ENCODE peak calls at places on chromosomes 7 and 10, in seven cellular contexts. One of them, this sample, is unnamed.

GRCh38 chr7:33918401-33919120 is 13.2 kb downstream of the BMPER start:
- DNase-seq in GM10248: no peak
- DNase-seq in amniotic stem cell: no peak
- DNase-seq in retina: peak
- DNase-seq in osteocyte: no peak
- DNase-seq in activated CD8-positive, alpha-beta memory T cell treated with anti-CD3 and anti-CD28 coated beads, Interleukin-2, amount 50 U/mL, for 48 hours: no peak
- DNase-seq in D721Med: no peak
- DNase-seq in this sample: no peak

GRCh38 chr7:150323682-150324365 is 479 bp upstream of the ACTR3C start:
- DNase-seq in GM10248: peak
- DNase-seq in amniotic stem cell: no peak
- DNase-seq in retina: peak
- DNase-seq in osteocyte: no peak
- DNase-seq in activated CD8-positive, alpha-beta memory T cell treated with anti-CD3 and anti-CD28 coated beads, Interleukin-2, amount 50 U/mL, for 48 hours: no peak
- DNase-seq in D721Med: no peak
- DNase-seq in this sample: peak

GRCh38 chr10:38010150-38010903 is at the start of gene ZNF33A:
- DNase-seq in GM10248: peak
- DNase-seq in amniotic stem cell: peak
- DNase-seq in retina: peak
- DNase-seq in osteocyte: peak
- DNase-seq in activated CD8-positive, alpha-beta memory T cell treated with anti-CD3 and anti-CD28 coated beads, Interleukin-2, amount 50 U/mL, for 48 hours: peak
- DNase-seq in D721Med: peak
- DNase-seq in this sample: peak

GRCh38 chr7:67823345-67823744 is 826.7 kb downstream of the TYW1 start:
- DNase-seq in GM10248: no peak
- DNase-seq in amniotic stem cell: no peak
- DNase-seq in retina: no peak
- DNase-seq in osteocyte: no peak
- DNase-seq in activated CD8-positive, alpha-beta memory T cell treated with anti-CD3 and anti-CD28 coated beads, Interleukin-2, amount 50 U/mL, for 48 hours: no peak
- DNase-seq in D721Med: no peak
- DNase-seq in this sample: no peak

GRCh38 chr7:80614911-80615310 is 23.5 kb upstream of the CD36 start:
- DNase-seq in GM10248: no peak
- DNase-seq in amniotic stem cell: no peak
- DNase-seq in retina: no peak
- DNase-seq in osteocyte: no peak
- DNase-seq in activated CD8-positive, alpha-beta memory T cell treated with anti-CD3 and anti-CD28 coated beads, Interleukin-2, amount 50 U/mL, for 48 hours: no peak
- DNase-seq in D721Med: no peak
- DNase-seq in this sample: no peak

GRCh38 chr7:131471605-131472004 is 84.8 kb downstream of the PODXL start:
- DNase-seq in GM10248: no peak
- DNase-seq in amniotic stem cell: no peak
- DNase-seq in retina: no peak
- DNase-seq in osteocyte: no peak
- DNase-seq in activated CD8-positive, alpha-beta memory T cell treated with anti-CD3 and anti-CD28 coated beads, Interleukin-2, amount 50 U/mL, for 48 hours: no peak
- DNase-seq in D721Med: no peak
- DNase-seq in this sample: no peak

GRCh38 chr10:62373995-62374861 is at the start of gene ZNF365:
- DNase-seq in GM10248: peak
- DNase-seq in amniotic stem cell: no peak
- DNase-seq in retina: peak
- DNase-seq in osteocyte: peak
- DNase-seq in activated CD8-positive, alpha-beta memory T cell treated with anti-CD3 and anti-CD28 coated beads, Interleukin-2, amount 50 U/mL, for 48 hours: peak
- DNase-seq in D721Med: peak
- DNase-seq in this sample: no peak

GRCh38 chr10:101535949-101536348 is 52.1 kb downstream of the POLL start:
- DNase-seq in GM10248: peak
- DNase-seq in amniotic stem cell: no peak
- DNase-seq in retina: no peak
- DNase-seq in osteocyte: no peak
- DNase-seq in activated CD8-positive, alpha-beta memory T cell treated with anti-CD3 and anti-CD28 coated beads, Interleukin-2, amount 50 U/mL, for 48 hours: no peak
- DNase-seq in D721Med: no peak
- DNase-seq in this sample: no peak

GRCh38 chr7:128906766-128907559 is 3.5 kb downstream of the KCP start:
- DNase-seq in GM10248: no peak
- DNase-seq in amniotic stem cell: no peak
- DNase-seq in retina: no peak
- DNase-seq in osteocyte: no peak
- DNase-seq in activated CD8-positive, alpha-beta memory T cell treated with anti-CD3 and anti-CD28 coated beads, Interleukin-2, amount 50 U/mL, for 48 hours: no peak
- DNase-seq in D721Med: no peak
- DNase-seq in this sample: no peak

GRCh38 chr7:66700633-66701131 is 39.9 kb upstream of the RABGEF1 start:
- DNase-seq in GM10248: no peak
- DNase-seq in amniotic stem cell: no peak
- DNase-seq in retina: no peak
- DNase-seq in osteocyte: peak
- DNase-seq in activated CD8-positive, alpha-beta memory T cell treated with anti-CD3 and anti-CD28 coated beads, Interleukin-2, amount 50 U/mL, for 48 hours: no peak
- DNase-seq in D721Med: no peak
- DNase-seq in this sample: no peak

GRCh38 chr10:120891367-120891766 is 40.2 kb downstream of the WDR11 start:
- DNase-seq in GM10248: no peak
- DNase-seq in amniotic stem cell: no peak
- DNase-seq in retina: no peak
- DNase-seq in osteocyte: no peak
- DNase-seq in activated CD8-positive, alpha-beta memory T cell treated with anti-CD3 and anti-CD28 coated beads, Interleukin-2, amount 50 U/mL, for 48 hours: no peak
- DNase-seq in D721Med: no peak
- DNase-seq in this sample: no peak

GRCh38 chr10:77889277-77889903 is 37.2 kb downstream of the DLG5 start:
- DNase-seq in GM10248: no peak
- DNase-seq in amniotic stem cell: no peak
- DNase-seq in retina: no peak
- DNase-seq in osteocyte: no peak
- DNase-seq in activated CD8-positive, alpha-beta memory T cell treated with anti-CD3 and anti-CD28 coated beads, Interleukin-2, amount 50 U/mL, for 48 hours: no peak
- DNase-seq in D721Med: no peak
- DNase-seq in this sample: no peak

GRCh38 chr7:143514487-143514886 is 36.8 kb downstream of the TAS2R41 start:
- DNase-seq in GM10248: no peak
- DNase-seq in amniotic stem cell: no peak
- DNase-seq in retina: no peak
- DNase-seq in osteocyte: no peak
- DNase-seq in activated CD8-positive, alpha-beta memory T cell treated with anti-CD3 and anti-CD28 coated beads, Interleukin-2, amount 50 U/mL, for 48 hours: no peak
- DNase-seq in D721Med: no peak
- DNase-seq in this sample: no peak

GRCh38 chr7:24756989-24757798 is at the start of gene GSDME:
- DNase-seq in GM10248: peak
- DNase-seq in amniotic stem cell: peak
- DNase-seq in retina: peak
- DNase-seq in osteocyte: peak
- DNase-seq in activated CD8-positive, alpha-beta memory T cell treated with anti-CD3 and anti-CD28 coated beads, Interleukin-2, amount 50 U/mL, for 48 hours: peak
- DNase-seq in D721Med: peak
- DNase-seq in this sample: no peak

GRCh38 chr10:964321-964987 is 23.8 kb upstream of the GTPBP4 start:
- DNase-seq in GM10248: no peak
- DNase-seq in amniotic stem cell: no peak
- DNase-seq in retina: no peak
- DNase-seq in osteocyte: no peak
- DNase-seq in activated CD8-positive, alpha-beta memory T cell treated with anti-CD3 and anti-CD28 coated beads, Interleukin-2, amount 50 U/mL, for 48 hours: no peak
- DNase-seq in D721Med: no peak
- DNase-seq in this sample: no peak

GRCh38 chr7:141575654-141576448 is 24.6 kb downstream of the AGK start:
- DNase-seq in GM10248: no peak
- DNase-seq in amniotic stem cell: no peak
- DNase-seq in retina: no peak
- DNase-seq in osteocyte: no peak
- DNase-seq in activated CD8-positive, alpha-beta memory T cell treated with anti-CD3 and anti-CD28 coated beads, Interleukin-2, amount 50 U/mL, for 48 hours: no peak
- DNase-seq in D721Med: no peak
- DNase-seq in this sample: no peak

GRCh38 chr10:110613996-110614495 is 30.1 kb upstream of the RBM20 start:
- DNase-seq in GM10248: no peak
- DNase-seq in amniotic stem cell: no peak
- DNase-seq in retina: no peak
- DNase-seq in osteocyte: no peak
- DNase-seq in activated CD8-positive, alpha-beta memory T cell treated with anti-CD3 and anti-CD28 coated beads, Interleukin-2, amount 50 U/mL, for 48 hours: no peak
- DNase-seq in D721Med: no peak
- DNase-seq in this sample: no peak

GRCh38 chr7:107032050-107032449 is 12.5 kb upstream of the PRKAR2B start:
- DNase-seq in GM10248: no peak
- DNase-seq in amniotic stem cell: no peak
- DNase-seq in retina: no peak
- DNase-seq in osteocyte: no peak
- DNase-seq in activated CD8-positive, alpha-beta memory T cell treated with anti-CD3 and anti-CD28 coated beads, Interleukin-2, amount 50 U/mL, for 48 hours: no peak
- DNase-seq in D721Med: no peak
- DNase-seq in this sample: no peak

GRCh38 chr7:69787736-69788431 is 189.6 kb downstream of the AUTS2 start:
- DNase-seq in GM10248: no peak
- DNase-seq in amniotic stem cell: no peak
- DNase-seq in retina: no peak
- DNase-seq in osteocyte: no peak
- DNase-seq in activated CD8-positive, alpha-beta memory T cell treated with anti-CD3 and anti-CD28 coated beads, Interleukin-2, amount 50 U/mL, for 48 hours: no peak
- DNase-seq in D721Med: no peak
- DNase-seq in this sample: no peak

GRCh38 chr10:43846968-43847367 is 198.3 kb upstream of the ZNF32 start:
- DNase-seq in GM10248: no peak
- DNase-seq in amniotic stem cell: no peak
- DNase-seq in retina: no peak
- DNase-seq in osteocyte: no peak
- DNase-seq in activated CD8-positive, alpha-beta memory T cell treated with anti-CD3 and anti-CD28 coated beads, Interleukin-2, amount 50 U/mL, for 48 hours: no peak
- DNase-seq in D721Med: no peak
- DNase-seq in this sample: no peak

GRCh38 chr10:77866598-77866997 is 60.0 kb downstream of the DLG5 start:
- DNase-seq in GM10248: no peak
- DNase-seq in amniotic stem cell: no peak
- DNase-seq in retina: no peak
- DNase-seq in osteocyte: no peak
- DNase-seq in activated CD8-positive, alpha-beta memory T cell treated with anti-CD3 and anti-CD28 coated beads, Interleukin-2, amount 50 U/mL, for 48 hours: no peak
- DNase-seq in D721Med: no peak
- DNase-seq in this sample: no peak

GRCh38 chr10:50388181-50388580 is 136.9 kb upstream of the ASAH2 start:
- DNase-seq in GM10248: no peak
- DNase-seq in amniotic stem cell: no peak
- DNase-seq in retina: no peak
- DNase-seq in osteocyte: no peak
- DNase-seq in activated CD8-positive, alpha-beta memory T cell treated with anti-CD3 and anti-CD28 coated beads, Interleukin-2, amount 50 U/mL, for 48 hours: no peak
- DNase-seq in D721Med: no peak
- DNase-seq in this sample: no peak

GRCh38 chr10:103758294-103758681 is 97.1 kb downstream of the SH3PXD2A start:
- DNase-seq in GM10248: no peak
- DNase-seq in amniotic stem cell: no peak
- DNase-seq in retina: no peak
- DNase-seq in osteocyte: no peak
- DNase-seq in activated CD8-positive, alpha-beta memory T cell treated with anti-CD3 and anti-CD28 coated beads, Interleukin-2, amount 50 U/mL, for 48 hours: no peak
- DNase-seq in D721Med: no peak
- DNase-seq in this sample: no peak

GRCh38 chr10:86062647-86063145 is 303.9 kb downstream of the GRID1 start:
- DNase-seq in GM10248: no peak
- DNase-seq in amniotic stem cell: no peak
- DNase-seq in retina: no peak
- DNase-seq in osteocyte: no peak
- DNase-seq in activated CD8-positive, alpha-beta memory T cell treated with anti-CD3 and anti-CD28 coated beads, Interleukin-2, amount 50 U/mL, for 48 hours: peak
- DNase-seq in D721Med: no peak
- DNase-seq in this sample: peak

GRCh38 chr7:43520201-43520600 is 62.7 kb upstream of the STK17A start:
- DNase-seq in GM10248: no peak
- DNase-seq in amniotic stem cell: no peak
- DNase-seq in retina: no peak
- DNase-seq in osteocyte: no peak
- DNase-seq in activated CD8-positive, alpha-beta memory T cell treated with anti-CD3 and anti-CD28 coated beads, Interleukin-2, amount 50 U/mL, for 48 hours: no peak
- DNase-seq in D721Med: no peak
- DNase-seq in this sample: no peak

GRCh38 chr10:44014644-44015250 is 366.1 kb upstream of the ZNF32 start:
- DNase-seq in GM10248: no peak
- DNase-seq in amniotic stem cell: no peak
- DNase-seq in retina: no peak
- DNase-seq in osteocyte: no peak
- DNase-seq in activated CD8-positive, alpha-beta memory T cell treated with anti-CD3 and anti-CD28 coated beads, Interleukin-2, amount 50 U/mL, for 48 hours: no peak
- DNase-seq in D721Med: no peak
- DNase-seq in this sample: no peak

GRCh38 chr7:101441890-101442289 is 79.2 kb downstream of the COL26A1 start:
- DNase-seq in GM10248: no peak
- DNase-seq in amniotic stem cell: no peak
- DNase-seq in retina: no peak
- DNase-seq in osteocyte: no peak
- DNase-seq in activated CD8-positive, alpha-beta memory T cell treated with anti-CD3 and anti-CD28 coated beads, Interleukin-2, amount 50 U/mL, for 48 hours: no peak
- DNase-seq in D721Med: no peak
- DNase-seq in this sample: no peak

GRCh38 chr10:84195044-84195830 is 900 bp downstream of the CDHR1 start:
- DNase-seq in GM10248: no peak
- DNase-seq in amniotic stem cell: no peak
- DNase-seq in retina: no peak
- DNase-seq in osteocyte: no peak
- DNase-seq in activated CD8-positive, alpha-beta memory T cell treated with anti-CD3 and anti-CD28 coated beads, Interleukin-2, amount 50 U/mL, for 48 hours: no peak
- DNase-seq in D721Med: no peak
- DNase-seq in this sample: no peak

GRCh38 chr10:11205026-11205772 is 187.5 kb downstream of the CELF2 start:
- DNase-seq in GM10248: no peak
- DNase-seq in amniotic stem cell: no peak
- DNase-seq in retina: peak
- DNase-seq in osteocyte: no peak
- DNase-seq in activated CD8-positive, alpha-beta memory T cell treated with anti-CD3 and anti-CD28 coated beads, Interleukin-2, amount 50 U/mL, for 48 hours: no peak
- DNase-seq in D721Med: no peak
- DNase-seq in this sample: no peak

GRCh38 chr7:25430200-25430953 is 202.1 kb upstream of the NPVF start:
- DNase-seq in GM10248: no peak
- DNase-seq in amniotic stem cell: no peak
- DNase-seq in retina: no peak
- DNase-seq in osteocyte: no peak
- DNase-seq in activated CD8-positive, alpha-beta memory T cell treated with anti-CD3 and anti-CD28 coated beads, Interleukin-2, amount 50 U/mL, for 48 hours: no peak
- DNase-seq in D721Med: no peak
- DNase-seq in this sample: no peak

GRCh38 chr7:84637568-84638338 is 443.2 kb upstream of the SEMA3A start:
- DNase-seq in GM10248: no peak
- DNase-seq in amniotic stem cell: peak
- DNase-seq in retina: no peak
- DNase-seq in osteocyte: no peak
- DNase-seq in activated CD8-positive, alpha-beta memory T cell treated with anti-CD3 and anti-CD28 coated beads, Interleukin-2, amount 50 U/mL, for 48 hours: no peak
- DNase-seq in D721Med: no peak
- DNase-seq in this sample: no peak

GRCh38 chr10:30431435-30431911 is 2.5 kb upstream of the MAP3K8 start:
- DNase-seq in GM10248: no peak
- DNase-seq in amniotic stem cell: no peak
- DNase-seq in retina: no peak
- DNase-seq in osteocyte: no peak
- DNase-seq in activated CD8-positive, alpha-beta memory T cell treated with anti-CD3 and anti-CD28 coated beads, Interleukin-2, amount 50 U/mL, for 48 hours: no peak
- DNase-seq in D721Med: no peak
- DNase-seq in this sample: no peak

GRCh38 chr10:78215645-78216044 is 182.0 kb downstream of the RPS24 start:
- DNase-seq in GM10248: no peak
- DNase-seq in amniotic stem cell: no peak
- DNase-seq in retina: peak
- DNase-seq in osteocyte: peak
- DNase-seq in activated CD8-positive, alpha-beta memory T cell treated with anti-CD3 and anti-CD28 coated beads, Interleukin-2, amount 50 U/mL, for 48 hours: no peak
- DNase-seq in D721Med: no peak
- DNase-seq in this sample: peak

GRCh38 chr10:103841519-103841918 is 13.9 kb downstream of the SH3PXD2A start:
- DNase-seq in GM10248: no peak
- DNase-seq in amniotic stem cell: no peak
- DNase-seq in retina: no peak
- DNase-seq in osteocyte: no peak
- DNase-seq in activated CD8-positive, alpha-beta memory T cell treated with anti-CD3 and anti-CD28 coated beads, Interleukin-2, amount 50 U/mL, for 48 hours: no peak
- DNase-seq in D721Med: no peak
- DNase-seq in this sample: no peak

GRCh38 chr10:102334106-102334505 is 61.4 kb upstream of the NFKB2 start:
- DNase-seq in GM10248: no peak
- DNase-seq in amniotic stem cell: no peak
- DNase-seq in retina: no peak
- DNase-seq in osteocyte: no peak
- DNase-seq in activated CD8-positive, alpha-beta memory T cell treated with anti-CD3 and anti-CD28 coated beads, Interleukin-2, amount 50 U/mL, for 48 hours: no peak
- DNase-seq in D721Med: no peak
- DNase-seq in this sample: no peak

GRCh38 chr7:70884809-70885208 is 247.1 kb upstream of the GALNT17 start:
- DNase-seq in GM10248: no peak
- DNase-seq in amniotic stem cell: no peak
- DNase-seq in retina: no peak
- DNase-seq in osteocyte: no peak
- DNase-seq in activated CD8-positive, alpha-beta memory T cell treated with anti-CD3 and anti-CD28 coated beads, Interleukin-2, amount 50 U/mL, for 48 hours: no peak
- DNase-seq in D721Med: no peak
- DNase-seq in this sample: no peak